ENCODE peak calls at places on chromosomes 2 and 18, in six cellular contexts. F is neural crest cell, C is iris pigment epithelial cell, X is HFFc6, Q is GM04504, O is psoas muscle. J is an unnamed sample.

GRCh38 chr2:190407662-190408537 is at the start of gene MFSD6:
- DNase-seq in F (peak), C (no peak), X (no peak), Q (no peak), O (peak), J (peak)

GRCh38 chr2:122469147-122469546 is 713.7 kb downstream of the TSN start:
- DNase-seq in F (no peak), C (no peak), X (no peak), Q (no peak), O (no peak), J (no peak)

GRCh38 chr18:2173464-2173863 is 397.8 kb downstream of the METTL4 start:
- DNase-seq in F (no peak), C (peak), X (peak), Q (peak), O (no peak), J (no peak)

GRCh38 chr2:70190413-70191243 is at the start of gene C2orf42:
- DNase-seq in F (peak), C (peak), X (peak), Q (peak), O (peak), J (peak)

GRCh38 chr18:3869848-3870247 is 419.9 kb downstream of the TGIF1 start:
- DNase-seq in F (no peak), C (peak), X (peak), Q (peak), O (no peak), J (no peak)

GRCh38 chr18:24757134-24757533 is 296.7 kb downstream of the HRH4 start:
- DNase-seq in F (no peak), C (no peak), X (no peak), Q (no peak), O (no peak), J (no peak)

GRCh38 chr2:26558271-26559043 is 80.5 kb upstream of the OTOF start:
- DNase-seq in F (peak), C (no peak), X (no peak), Q (no peak), O (no peak), J (no peak)

GRCh38 chr2:61018319-61018750 is 280 bp upstream of the PUS10 start:
- DNase-seq in F (no peak), C (no peak), X (no peak), Q (no peak), O (no peak), J (no peak)

GRCh38 chr2:156435392-156435724 is 821 bp upstream of the GPD2 start:
- DNase-seq in F (no peak), C (no peak), X (no peak), Q (no peak), O (no peak), J (peak)